ENCODE peak calls at places on chromosome 1, in eight cellular contexts. E is fibroblast of mammary gland, M is bronchial epithelial cell, Y is osteocyte, H is astrocyte of the cerebellum, L is fibroblast of villous mesenchyme, U is RWPE2, C is sigmoid colon. J is an unnamed sample.

GRCh38 chr1:41394918-41395598 is 33.8 kb downstream of the FOXO6 start:
- DNase-seq in Y (no peak), C (peak), H (no peak), L (no peak), M (peak), U (no peak), E (no peak), J (no peak)

GRCh38 chr1:96971849-96972602 is 250.4 kb downstream of the PTBP2 start:
- DNase-seq in Y (no peak), H (peak), L (peak), C (no peak), U (no peak), E (no peak), M (no peak), J (no peak)

GRCh38 chr1:83796409-83796808 is 202.5 kb downstream of the TTLL7 start:
- DNase-seq in L (no peak), M (no peak), U (no peak), H (no peak), E (peak), Y (no peak), C (no peak), J (no peak)

GRCh38 chr1:180881806-180882509 is 30.7 kb upstream of the KIAA1614 start:
- DNase-seq in E (peak), L (peak), U (no peak), C (no peak), Y (no peak), H (peak), M (peak), J (no peak)

GRCh38 chr1:235953801-235954200 is 87.1 kb upstream of the LYST start:
- DNase-seq in L (peak), C (no peak), H (peak), Y (no peak), U (no peak), M (peak), E (peak), J (no peak)

GRCh38 chr1:227583354-227583753 is 20.0 kb downstream of the ZNF678 start:
- DNase-seq in M (no peak), E (no peak), L (no peak), Y (no peak), H (no peak), C (no peak), U (no peak), J (no peak)

GRCh38 chr1:98659879-98660278 is 1.6 kb upstream of the SNX7 start:
- DNase-seq in C (no peak), L (no peak), H (no peak), E (no peak), U (no peak), M (no peak), Y (no peak), J (no peak)

GRCh38 chr1:24981632-24982007 is 51.5 kb upstream of the RUNX3 start:
- DNase-seq in L (no peak), E (no peak), Y (no peak), H (no peak), M (no peak), U (no peak), C (no peak), J (no peak)

GRCh38 chr1:92038695-92039346 is 9.0 kb downstream of the EPHX4 start:
- DNase-seq in H (no peak), Y (no peak), E (no peak), M (no peak), L (no peak), C (no peak), U (no peak), J (no peak)

GRCh38 chr1:19619697-19620384 is 24.3 kb upstream of the NBL1 start:
- DNase-seq in Y (no peak), U (no peak), C (no peak), E (no peak), M (no peak), L (no peak), H (no peak), J (no peak)

GRCh38 chr1:109659997-109660755 is 4.3 kb downstream of the GSTM4 start:
- DNase-seq in E (no peak), U (no peak), L (no peak), C (no peak), H (no peak), Y (no peak), M (no peak), J (no peak)

GRCh38 chr1:93616996-93617669 is 64.5 kb downstream of the BCAR3 start:
- DNase-seq in L (no peak), H (no peak), M (no peak), U (no peak), Y (no peak), E (no peak), C (peak), J (peak)

GRCh38 chr1:206761369-206761768 is 9.2 kb upstream of the IL19 start:
- DNase-seq in L (peak), U (no peak), E (peak), C (no peak), H (no peak), Y (no peak), M (no peak), J (no peak)
- TF ChIP-seq CTCF in L (peak), U (no peak), E (peak), C (peak), H (no peak), Y (no peak), M (no peak), J (no peak)

GRCh38 chr1:30101477-30102227 is 621.7 kb downstream of the MATN1 start:
- DNase-seq in C (no peak), U (no peak), E (no peak), Y (no peak), H (no peak), L (no peak), M (no peak), J (no peak)
- TF ChIP-seq CTCF in C (no peak), U (no peak), E (no peak), Y (no peak), H (no peak), L (no peak), M (no peak), J (no peak)

GRCh38 chr1:16151200-16151708 is 4.6 kb downstream of the EPHA2 start:
- DNase-seq in M (no peak), U (no peak), C (no peak), L (peak), Y (no peak), H (no peak), E (no peak), J (no peak)
- TF ChIP-seq CTCF in M (no peak), U (no peak), C (no peak), L (peak), Y (peak), H (no peak), E (no peak), J (no peak)

GRCh38 chr1:242723044-242723742 is 198.7 kb upstream of the PLD5 start:
- DNase-seq in M (no peak), Y (no peak), E (no peak), C (no peak), U (no peak), L (no peak), H (no peak), J (no peak)
- TF ChIP-seq CTCF in M (no peak), Y (no peak), E (no peak), C (no peak), U (no peak), L (no peak), H (no peak), J (no peak)

DNA sequence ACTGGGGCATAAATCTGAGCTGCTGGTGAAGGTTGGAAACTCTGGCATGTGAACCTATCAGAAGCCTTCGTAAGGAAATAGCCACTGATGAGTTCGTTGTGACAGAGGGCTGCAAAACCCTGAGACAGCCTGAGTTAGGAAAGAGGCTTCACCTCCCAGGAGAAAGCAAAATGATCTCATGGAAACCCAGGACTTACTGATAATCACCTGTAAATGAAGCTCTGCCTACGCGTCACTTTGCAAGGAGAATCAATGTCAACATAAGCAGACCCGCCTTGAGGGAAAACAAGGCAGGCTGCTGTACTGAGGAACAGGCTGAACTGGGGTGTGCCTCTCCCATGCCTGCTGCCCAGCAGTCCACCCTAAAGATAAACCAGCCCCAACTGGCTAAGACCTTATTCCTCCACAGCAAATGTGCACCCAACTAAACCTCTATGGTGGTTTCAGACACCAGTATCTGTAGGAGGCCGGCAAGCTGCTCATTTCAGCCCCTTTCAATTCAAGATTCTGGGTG is 46.8 kb upstream of the SLC44A3 start:
- DNase-seq in E (no peak), Y (no peak), L (no peak), H (no peak), C (no peak), M (peak), U (no peak), J (no peak)
- TF ChIP-seq CTCF in E (no peak), Y (no peak), L (no peak), H (no peak), C (no peak), M (no peak), U (no peak), J (no peak)

DNA sequence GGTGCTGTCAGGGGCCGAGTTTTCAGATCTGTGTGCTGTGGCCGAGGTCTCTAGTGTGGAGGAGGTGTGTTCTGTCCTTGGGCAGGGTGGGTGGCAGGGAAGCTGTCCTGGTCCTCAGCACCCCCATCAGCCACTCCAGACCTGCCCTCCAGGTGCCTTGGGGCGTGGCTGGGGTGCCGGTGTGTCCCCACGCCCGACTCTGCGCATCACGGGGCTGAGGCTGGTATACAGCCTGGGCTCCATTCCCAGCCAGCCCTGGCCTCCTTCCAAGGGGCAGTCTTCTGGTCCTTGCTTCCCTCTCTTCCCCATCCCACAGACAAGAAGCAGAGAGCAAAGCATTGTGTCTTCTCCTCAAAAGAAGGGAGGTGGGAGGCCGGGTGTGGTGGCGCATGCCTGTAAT is 4.0 kb downstream of the SAMD11 start:
- DNase-seq in U (no peak), L (no peak), Y (no peak), H (no peak), E (no peak), C (no peak), M (no peak), J (no peak)
- TF ChIP-seq CTCF in U (no peak), L (no peak), Y (no peak), H (no peak), E (no peak), C (no peak), M (no peak), J (no peak)

DNA sequence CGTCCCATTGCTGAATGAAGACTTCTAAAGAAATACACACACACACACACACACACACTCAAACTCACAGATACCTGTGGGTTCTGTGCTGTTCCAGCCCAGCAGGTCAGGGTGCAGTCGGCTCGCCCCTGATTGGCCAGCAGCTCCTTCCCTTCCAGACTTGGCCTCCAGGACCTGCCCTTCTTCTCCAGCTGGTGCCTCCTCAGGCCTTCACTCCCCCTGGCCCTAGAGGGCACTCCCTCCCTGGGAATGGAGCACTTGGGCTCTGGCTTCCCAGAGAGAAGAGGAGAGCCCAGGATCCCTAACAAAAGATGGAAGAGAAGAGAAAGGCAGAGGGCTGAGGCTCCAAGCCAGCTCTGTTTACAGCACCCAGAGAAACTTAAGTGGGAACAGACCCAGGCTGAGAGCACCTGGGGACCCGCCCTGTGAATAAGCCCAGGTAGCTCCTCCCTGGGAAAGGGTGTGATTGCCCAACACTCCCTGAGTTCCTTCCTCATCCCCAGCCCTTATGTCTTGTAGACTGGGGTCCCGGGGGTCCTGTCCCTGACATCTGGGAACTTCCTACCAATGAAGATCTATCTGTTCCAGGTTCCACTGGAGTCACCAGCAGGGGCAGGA is at the start of gene PGLYRP3:
- DNase-seq in E (no peak), M (peak), U (no peak), L (no peak), H (no peak), Y (no peak), C (no peak), J (no peak)
- TF ChIP-seq CTCF in E (no peak), M (no peak), U (no peak), L (no peak), H (no peak), Y (no peak), C (no peak), J (no peak)

GRCh38 chr1:212918751-212919150 is 31.6 kb upstream of the VASH2 start:
- DNase-seq in L (no peak), C (no peak), E (no peak), Y (no peak), U (no peak), M (no peak), H (no peak), J (no peak)
- TF ChIP-seq CTCF in L (no peak), C (no peak), E (no peak), Y (no peak), U (no peak), M (no peak), H (no peak), J (no peak)

GRCh38 chr1:119617751-119618691 is 30.0 kb downstream of the ZNF697 start:
- DNase-seq in Y (no peak), M (no peak), C (no peak), U (no peak), E (peak), L (no peak), H (no peak), J (no peak)

GRCh38 chr1:119611701-119612113 is 36.4 kb downstream of the ZNF697 start:
- DNase-seq in L (peak), Y (peak), H (no peak), M (peak), C (peak), U (peak), E (peak), J (peak)

DNA sequence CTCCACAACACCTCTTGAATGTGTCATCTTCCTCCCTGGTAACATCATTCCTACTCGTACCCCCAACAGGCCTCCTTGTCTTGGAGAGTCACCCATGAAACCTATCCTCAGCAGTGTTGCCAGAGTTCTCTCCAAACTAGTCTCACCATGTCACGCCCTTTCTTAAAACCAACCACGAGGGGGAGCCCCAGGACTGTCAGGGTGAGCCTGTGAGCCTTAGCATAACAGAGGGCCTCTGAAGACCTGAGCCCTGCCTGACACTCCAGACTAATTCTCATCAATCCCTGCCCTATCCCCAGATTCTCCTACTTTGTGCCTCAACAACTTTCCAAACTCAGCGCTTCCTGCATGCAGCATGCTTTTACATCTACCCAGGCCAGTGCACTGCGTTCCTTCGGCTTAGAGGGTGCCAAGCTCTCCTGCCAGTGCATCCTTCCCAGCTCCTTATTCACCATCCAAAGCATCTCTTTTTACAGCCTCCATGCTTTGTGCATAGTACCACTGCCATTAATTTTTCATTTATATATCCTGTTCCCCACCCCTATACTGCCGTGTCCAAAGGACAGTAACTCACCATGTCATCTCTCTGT is 34.2 kb downstream of the ZNF697 start:
- DNase-seq in Y (peak), C (peak), H (peak), M (peak), U (no peak), E (peak), L (peak), J (peak)
- TF ChIP-seq CTCF in Y (peak), C (peak), H (peak), M (peak), U (peak), E (peak), L (peak), J (peak)